ENCODE peak calls at places on chromosomes 3 and 15, in seven cellular contexts. Z, W, D, T, Q, S and E are unnamed samples.

GRCh38 chr3:8768364-8769087 is 887 bp downstream of the OXTR start:
- DNase-seq in W (no peak), T (no peak), Z (no peak), S (no peak), Q (no peak), D (no peak), E (no peak)

GRCh38 chr3:83946045-83946444 is 1012.7 kb upstream of the CADM2 start:
- DNase-seq in Q (no peak), Z (no peak), T (peak; percentile 9), S (no peak), W (no peak), D (no peak), E (no peak)

GRCh38 chr3:8307545-8308110 is 194.0 kb upstream of the LMCD1 start:
- DNase-seq in Z (no peak), Q (no peak), S (no peak), W (no peak), D (no peak), T (no peak), E (no peak)

GRCh38 chr3:12808587-12808986 is 12.1 kb downstream of the CAND2 start:
- DNase-seq in W (no peak), D (no peak), S (no peak), T (no peak), Q (no peak), Z (no peak), E (no peak)

GRCh38 chr15:70240082-70240481 is 142.4 kb upstream of the TLE3 start:
- DNase-seq in T (no peak), D (no peak), S (no peak), Z (no peak), Q (no peak), W (no peak), E (no peak)

GRCh38 chr3:157588386-157589060 is 85.3 kb upstream of the VEPH1 start:
- DNase-seq in D (no peak), T (no peak), S (no peak), Q (no peak), Z (no peak), W (no peak), E (no peak)

GRCh38 chr3:52742418-52743041 is 28.2 kb downstream of the NEK4 start:
- DNase-seq in S (peak; percentile 31), D (no peak), W (no peak), T (peak; percentile 14), Q (no peak), Z (no peak), E (peak; percentile 38)

GRCh38 chr15:99966815-99967214 is 233.6 kb upstream of the LYSMD4 start:
- DNase-seq in Q (no peak), W (no peak), S (no peak), Z (no peak), D (no peak), T (no peak), E (no peak)

GRCh38 chr3:105401254-105401653 is 34.5 kb downstream of the ALCAM start:
- DNase-seq in S (no peak), Z (no peak), Q (no peak), D (no peak), T (no peak), W (no peak), E (no peak)

GRCh38 chr3:171753665-171754408 is 56.4 kb downstream of the PLD1 start:
- DNase-seq in T (peak; percentile 95), Q (no peak), Z (no peak), D (no peak), S (no peak), W (peak; percentile 49), E (peak; percentile 67)

GRCh38 chr3:48765376-48765775 is 48.4 kb upstream of the IP6K2 start:
- DNase-seq in W (no peak), D (no peak), Q (no peak), T (peak; percentile 29), Z (peak; percentile 14), S (peak; percentile 18), E (no peak)
- TF ChIP-seq CTCF in W (peak; percentile 18), D (peak; percentile 35), Q (no peak), T (peak; percentile 28), Z (peak; percentile 29), S (peak; percentile 32), E (no peak)

DNA sequence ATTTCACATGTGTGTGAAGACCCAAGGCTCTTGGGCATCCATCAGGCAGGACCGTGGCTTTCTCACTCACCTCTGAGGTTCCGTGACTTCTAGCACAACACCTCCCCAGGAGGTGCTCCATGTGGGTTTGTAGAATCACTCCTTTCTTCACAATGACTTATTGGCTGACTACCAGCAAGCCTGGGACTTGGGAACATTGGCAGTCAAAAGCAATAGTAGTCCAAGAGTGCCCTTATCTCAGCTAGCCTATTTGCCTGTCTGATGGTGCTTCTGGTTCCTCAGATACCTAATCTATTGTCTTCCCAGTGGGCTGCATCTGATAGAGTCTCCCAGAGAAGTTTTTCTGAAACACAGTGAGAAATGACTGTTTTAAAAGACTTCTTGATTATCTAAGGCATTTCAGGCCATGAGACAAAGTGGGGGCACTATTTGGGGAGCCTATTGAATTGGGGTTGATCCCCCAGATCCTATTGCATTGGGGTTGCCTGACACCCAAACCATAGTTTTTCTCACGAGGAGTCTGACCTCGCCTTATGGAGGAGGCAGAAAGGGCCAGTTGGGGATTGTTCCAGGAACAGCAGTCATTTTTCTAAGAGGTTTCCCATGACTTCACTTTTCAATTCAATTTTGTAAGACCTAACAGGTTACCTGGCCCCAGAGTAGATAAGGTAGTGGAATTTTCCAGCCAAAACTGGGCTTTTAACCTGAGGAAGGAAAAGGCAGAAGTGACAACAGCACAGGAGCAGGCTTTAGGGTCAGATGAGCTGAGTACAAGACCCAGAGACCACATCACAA is 88.0 kb downstream of the CYP19A1 start:
- DNase-seq in W (no peak), S (no peak), T (no peak), D (no peak), Z (no peak), Q (no peak), E (no peak)
- H3K4me3 ChIP-seq in W (no peak overlapping the region), S (no peak overlapping the region), T (no peak overlapping the region), D (no peak overlapping the region), Z (no peak overlapping the region), Q (no peak overlapping the region), E (no peak overlapping the region)

GRCh38 chr3:63964287-63965073 is 52.3 kb upstream of the SCAANT1 start:
- DNase-seq in D (no peak), Q (no peak), W (no peak), T (peak; percentile 60), S (no peak), Z (peak; percentile 37), E (no peak)

GRCh38 chr3:63960048-63960711 is 48.0 kb upstream of the SCAANT1 start:
- DNase-seq in Q (no peak), T (peak; percentile 71), W (no peak), S (peak; percentile 39), Z (no peak), D (peak; percentile 48), E (peak; percentile 70)

GRCh38 chr3:63966007-63966406 is 53.8 kb upstream of the SCAANT1 start:
- DNase-seq in Q (no peak), W (no peak), S (no peak), T (no peak), D (no peak), Z (no peak), E (no peak)

GRCh38 chr3:63966871-63967270 is 54.7 kb upstream of the SCAANT1 start:
- DNase-seq in D (no peak), Z (no peak), Q (no peak), S (no peak), T (no peak), W (no peak), E (no peak)

DNA sequence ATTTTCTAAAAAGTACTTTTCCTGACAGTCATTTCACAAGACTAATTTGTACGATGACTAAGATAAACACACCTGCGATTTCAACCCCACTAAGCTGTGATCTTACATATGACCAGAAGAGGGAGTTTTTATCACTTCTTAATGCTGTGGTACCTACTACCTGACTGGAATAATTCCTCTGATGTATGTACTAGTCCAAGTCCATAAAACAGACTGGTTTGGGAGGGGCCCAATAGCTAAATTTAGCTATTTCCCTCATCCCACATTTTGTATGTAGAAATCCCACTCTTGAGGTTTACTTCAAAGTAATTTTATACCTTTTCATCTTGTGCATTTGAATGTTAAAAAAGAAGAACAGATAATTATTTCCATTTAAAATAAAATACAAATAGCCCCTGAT is 49.7 kb upstream of the SCAANT1 start:
- DNase-seq in D (no peak), T (peak; percentile 71), W (no peak), S (peak; percentile 40), Z (no peak), Q (no peak), E (no peak)
- TF ChIP-seq CTCF in D (peak; percentile 82), T (peak; percentile 62), W (peak; percentile 76), S (peak; percentile 49), Z (peak; percentile 41), Q (peak; percentile 53), E (peak; percentile 69)

DNA sequence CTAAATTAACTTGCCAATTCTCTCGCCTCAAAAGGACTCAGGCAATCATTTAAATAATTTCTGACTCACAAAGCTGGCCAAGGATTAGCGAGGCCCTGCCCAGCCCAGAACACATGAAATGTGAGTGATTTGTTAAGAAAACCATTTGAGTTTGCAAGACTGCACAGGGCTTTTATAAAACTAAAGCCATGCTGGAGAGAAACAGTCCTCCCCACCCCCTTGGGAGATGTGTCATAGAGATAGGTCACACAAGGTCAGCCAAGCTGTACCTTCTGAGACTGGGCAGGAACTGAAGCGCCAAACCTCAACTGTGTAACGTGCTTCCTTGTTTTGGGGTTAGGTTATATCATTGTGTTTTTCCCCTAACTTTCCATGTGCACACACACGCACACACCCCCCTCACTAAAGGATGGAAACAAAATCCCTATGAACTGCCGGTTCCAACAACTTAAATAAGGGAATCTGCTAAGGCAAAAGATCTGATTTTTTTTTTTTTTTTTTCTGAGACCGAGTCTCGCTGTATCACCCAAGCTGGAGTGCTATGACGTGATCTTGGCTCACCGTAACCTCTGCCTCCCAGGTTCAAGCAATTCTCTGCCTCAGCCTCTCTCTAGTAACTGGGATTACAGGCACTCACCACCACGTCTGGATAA is 8.1 kb downstream of the SPATA12 start:
- DNase-seq in Z (no peak), S (peak; percentile 55), T (peak; percentile 90), D (no peak), Q (peak; percentile 58), W (no peak), E (peak; percentile 92)
- H3K4me3 ChIP-seq in Z (no peak overlapping the region), S (no peak overlapping the region), T (no peak overlapping the region), D (no peak overlapping the region), Q (no peak overlapping the region), W (no peak overlapping the region), E (peak overlapping the region; percentile 24)